ENCODE peak calls at places on chromosomes 3 and 15, in seven cellular contexts. R is sigmoid colon, U is right cardiac atrium, S is neuronal stem cell, V is endodermal cell, A is PC-9, T is iPS DF 6.9. N is an unnamed sample.

GRCh38 chr3:125045965-125046364 is 9.8 kb downstream of the HEG1 start:
- DNase-seq in R (no peak), U (no peak), S (no peak), V (no peak), A (no peak), T (no peak), N (no peak)

GRCh38 chr3:46386206-46386605 is 15.5 kb downstream of the CCR5 start:
- DNase-seq in R (no peak), U (no peak), S (no peak), V (no peak), A (peak; percentile 96), T (no peak), N (no peak)

GRCh38 chr15:78266229-78266628 is 1.9 kb downstream of the DNAJA4 start:
- DNase-seq in R (no peak), U (no peak), S (no peak), V (no peak), A (no peak), T (no peak), N (no peak)

GRCh38 chr3:4351164-4351855 is 48.1 kb downstream of the SETMAR start:
- DNase-seq in R (no peak), U (no peak), S (no peak), V (no peak), A (no peak), T (no peak), N (no peak)

GRCh38 chr3:82707035-82707434 is 945.6 kb upstream of the GBE1 start:
- DNase-seq in R (peak; percentile 38), U (no peak), S (no peak), V (peak; percentile 73), A (no peak), T (peak; percentile 11), N (peak; percentile 42)

GRCh38 chr3:197269024-197269423 is 29.4 kb downstream of the DLG1 start:
- DNase-seq in R (no peak), U (no peak), S (no peak), V (no peak), A (no peak), T (no peak), N (no peak)

GRCh38 chr3:45566205-45566604 is 28.3 kb upstream of the LIMD1 start:
- DNase-seq in R (no peak), U (no peak), S (no peak), V (peak; percentile 52), A (no peak), T (no peak), N (no peak)

GRCh38 chr3:43319794-43320193 is 33.5 kb downstream of the SNRK start:
- DNase-seq in R (no peak), U (no peak), S (no peak), V (no peak), A (no peak), T (no peak), N (no peak)

GRCh38 chr3:104646196-104646595 is 720.5 kb upstream of the ALCAM start:
- DNase-seq in R (no peak), U (no peak), S (no peak), V (no peak), A (no peak), T (no peak), N (no peak)

GRCh38 chr3:34037263-34037662 is 238.8 kb downstream of the PDCD6IP start:
- DNase-seq in R (no peak), U (no peak), S (no peak), V (no peak), A (no peak), T (no peak), N (no peak)

GRCh38 chr3:197308591-197308990 is 10.2 kb upstream of the DLG1 start:
- DNase-seq in R (no peak), U (no peak), S (no peak), V (no peak), A (no peak), T (no peak), N (no peak)

GRCh38 chr3:176954517-176954916 is 242.8 kb downstream of the TBL1XR1 start:
- DNase-seq in R (no peak), U (no peak), S (no peak), V (no peak), A (no peak), T (no peak), N (no peak)

GRCh38 chr3:183033746-183034145 is 53.4 kb upstream of the DCUN1D1 start:
- DNase-seq in R (no peak), U (no peak), S (no peak), V (no peak), A (no peak), T (no peak), N (no peak)

GRCh38 chr3:5023777-5024346 is 44.6 kb downstream of the BHLHE40 start:
- DNase-seq in R (peak; percentile 45), U (no peak), S (no peak), V (no peak), A (no peak), T (no peak), N (no peak)

GRCh38 chr15:22952826-22953579 is 27.2 kb downstream of the CYFIP1 start:
- DNase-seq in R (peak; percentile 63), U (peak; percentile 58), S (peak; percentile 26), V (peak; percentile 78), A (no peak), T (peak; percentile 5), N (peak; percentile 18)

GRCh38 chr3:115695081-115695480 is 71.8 kb downstream of the GAP43 start:
- DNase-seq in R (no peak), U (no peak), S (no peak), V (no peak), A (no peak), T (no peak), N (no peak)

GRCh38 chr15:72252663-72253299 is 19.6 kb downstream of the PARP6 start:
- DNase-seq in R (no peak), U (no peak), S (no peak), V (no peak), A (no peak), T (no peak), N (no peak)

GRCh38 chr15:67126551-67127333 is 61.3 kb downstream of the SMAD3 start:
- DNase-seq in R (no peak), U (no peak), S (no peak), V (peak; percentile 33), A (no peak), T (no peak), N (no peak)

GRCh38 chr3:184800349-184800748 is 11.6 kb upstream of the VPS8 start:
- DNase-seq in R (no peak), U (no peak), S (no peak), V (no peak), A (no peak), T (no peak), N (no peak)

DNA sequence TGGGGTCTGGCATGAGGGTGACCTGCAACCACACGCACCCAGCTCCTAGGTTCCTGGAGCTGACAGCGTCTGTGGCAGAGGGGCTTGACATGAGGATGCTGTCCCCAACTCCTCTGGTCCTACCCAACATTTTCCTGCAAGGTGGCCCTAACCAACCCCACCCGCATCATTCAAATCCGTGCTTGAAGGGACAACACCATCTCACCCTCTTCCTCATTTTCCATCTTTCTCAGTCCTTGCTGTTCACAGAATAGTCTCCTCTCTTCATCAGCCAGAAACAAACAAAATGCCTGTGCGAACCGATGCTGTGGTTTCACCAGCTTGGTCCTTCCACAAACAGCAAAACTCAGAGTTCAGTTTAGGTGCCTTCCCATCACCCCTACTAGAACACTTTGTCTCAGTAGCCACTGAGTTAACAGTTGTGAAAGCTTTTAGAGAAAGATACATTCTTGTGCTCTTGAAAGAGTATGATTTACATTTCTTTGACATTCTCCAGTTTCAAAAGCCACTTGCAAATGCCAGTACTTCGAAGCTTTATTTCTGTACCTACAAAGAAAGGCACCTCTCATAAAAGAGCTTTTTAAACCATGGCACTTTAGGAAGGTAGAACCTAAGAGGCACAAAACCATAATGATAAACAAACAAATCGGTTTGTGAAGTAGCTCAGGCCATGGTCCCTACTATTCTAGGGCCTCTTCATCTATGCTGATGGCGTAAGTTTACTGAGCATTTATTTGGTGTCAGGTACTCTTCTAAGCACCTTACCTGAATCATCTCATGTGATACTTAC is 360.1 kb downstream of the SHQ1 start:
- DNase-seq in R (no peak), U (no peak), S (no peak), V (no peak), A (no peak), T (no peak), N (no peak)
- H3K4me1 ChIP-seq in R (peaks cover 35% of the 10 kb centered on the region), U (peaks cover 3% of the 10 kb centered on the region), S (no peaks in the 10 kb centered on the region), V (no peaks in the 10 kb centered on the region), A (peaks cover 24% of the 10 kb centered on the region), T (peaks cover 12% of the 10 kb centered on the region), N (peaks cover 8% of the 10 kb centered on the region)

DNA sequence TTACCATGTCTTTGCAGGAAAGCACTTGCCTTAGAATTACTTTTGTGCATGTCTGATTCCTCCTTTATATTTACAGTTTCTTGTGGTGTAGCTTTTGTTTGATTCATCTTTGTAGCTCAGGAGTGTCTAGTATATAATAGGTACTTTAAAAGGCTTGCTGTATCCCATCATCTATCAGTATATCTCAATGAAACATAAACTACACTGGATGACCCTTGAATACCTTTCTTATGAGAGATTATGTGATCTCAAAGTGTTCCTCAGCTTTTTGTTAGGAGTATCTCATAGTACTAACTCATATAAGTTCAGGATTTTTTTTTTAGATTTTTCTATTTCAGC is 234.8 kb downstream of the PYDC2 start:
- DNase-seq in R (no peak), U (no peak), S (no peak), V (no peak), A (no peak), T (no peak), N (no peak)
- H3K4me1 ChIP-seq in R (no peaks in the 10 kb centered on the region), U (no peaks in the 10 kb centered on the region), S (no peaks in the 10 kb centered on the region), V (no peaks in the 10 kb centered on the region), A (no peaks in the 10 kb centered on the region), T (no peaks in the 10 kb centered on the region), N (no peaks in the 10 kb centered on the region)

GRCh38 chr3:171026584-171027293 is at the start of gene SLC2A2:
- DNase-seq in R (no peak), U (no peak), S (no peak), V (no peak), A (no peak), T (no peak), N (no peak)
- H3K4me1 ChIP-seq in R (peaks cover 13% of the 10 kb centered on the region), U (no peaks in the 10 kb centered on the region), S (no peaks in the 10 kb centered on the region), V (peaks cover 21% of the 10 kb centered on the region), A (peaks cover 11% of the 10 kb centered on the region), T (no peaks in the 10 kb centered on the region), N (peaks cover 3% of the 10 kb centered on the region)

DNA sequence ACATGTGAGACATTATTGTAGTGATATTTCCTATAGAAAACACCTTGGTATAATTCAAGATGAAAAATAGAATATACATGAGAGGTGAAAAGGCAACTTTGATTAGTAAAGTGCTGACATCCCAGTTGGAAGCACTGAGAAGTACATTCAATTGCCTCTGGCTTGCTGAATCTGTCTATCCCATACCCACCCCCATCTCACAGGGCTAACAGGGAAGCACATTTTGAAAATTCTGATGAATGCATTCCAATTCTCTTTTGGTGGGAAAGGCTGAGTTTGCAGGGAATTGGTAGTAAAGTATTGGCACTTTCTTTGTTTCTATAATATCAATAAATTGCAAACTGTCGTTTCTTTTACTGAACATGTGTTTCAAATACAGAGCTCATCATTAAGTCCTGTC is 122.9 kb downstream of the MBNL1 start:
- DNase-seq in R (no peak), U (no peak), S (no peak), V (no peak), A (no peak), T (no peak), N (no peak)
- H3K4me1 ChIP-seq in R (peaks cover 99% of the 10 kb centered on the region), U (peaks cover 11% of the 10 kb centered on the region), S (peaks cover 6% of the 10 kb centered on the region), V (no peaks in the 10 kb centered on the region), A (peaks cover 14% of the 10 kb centered on the region), T (peaks cover 1% of the 10 kb centered on the region), N (no peaks in the 10 kb centered on the region)

GRCh38 chr15:89129816-89130134 is 41.5 kb downstream of the ABHD2 start:
- DNase-seq in R (no peak), U (no peak), S (no peak), V (no peak), A (no peak), T (no peak), N (no peak)
- H3K4me1 ChIP-seq in R (peaks cover 46% of the 10 kb centered on the region), U (peaks cover 17% of the 10 kb centered on the region), S (peaks cover 3% of the 10 kb centered on the region), V (no peaks in the 10 kb centered on the region), A (peaks cover 51% of the 10 kb centered on the region), T (no peaks in the 10 kb centered on the region), N (no peaks in the 10 kb centered on the region)

GRCh38 chr3:66200786-66201185 is 20.0 kb upstream of the SLC25A26 start:
- DNase-seq in R (no peak), U (no peak), S (no peak), V (peak; percentile 1), A (no peak), T (no peak), N (no peak)
- H3K4me1 ChIP-seq in R (no peaks in the 10 kb centered on the region), U (no peaks in the 10 kb centered on the region), S (no peaks in the 10 kb centered on the region), V (no peaks in the 10 kb centered on the region), A (no peaks in the 10 kb centered on the region), T (no peaks in the 10 kb centered on the region), N (no peaks in the 10 kb centered on the region)

N was measured in mesendoderm.